ENCODE peak calls at places on chromosomes 1 and 21, in seven cellular contexts. One of them, this sample, is unnamed.

GRCh38 chr21:45603481-45603880 is 40.0 kb upstream of the PCBP3 start:
- DNase-seq in right cardiac atrium: no peak
- DNase-seq in RWPE2: no peak
- DNase-seq in endodermal cell: no peak
- DNase-seq in tibial artery: no peak
- DNase-seq in HCT116: no peak
- DNase-seq in GM23338: no peak
- DNase-seq in this sample: no peak

GRCh38 chr1:229003233-229004031 is 267.5 kb upstream of the RAB4A start:
- DNase-seq in right cardiac atrium: peak
- DNase-seq in RWPE2: no peak
- DNase-seq in endodermal cell: no peak
- DNase-seq in tibial artery: peak
- DNase-seq in HCT116: no peak
- DNase-seq in GM23338: peak
- DNase-seq in this sample: peak

GRCh38 chr1:233343262-233343661 is 15.7 kb downstream of the MAP3K21 start:
- DNase-seq in right cardiac atrium: no peak
- DNase-seq in RWPE2: no peak
- DNase-seq in endodermal cell: no peak
- DNase-seq in tibial artery: no peak
- DNase-seq in HCT116: no peak
- DNase-seq in GM23338: no peak
- DNase-seq in this sample: no peak

GRCh38 chr1:243253211-243253926 is 1.7 kb downstream of the CEP170 start:
- DNase-seq in right cardiac atrium: no peak
- DNase-seq in RWPE2: no peak
- DNase-seq in endodermal cell: no peak
- DNase-seq in tibial artery: no peak
- DNase-seq in HCT116: no peak
- DNase-seq in GM23338: no peak
- DNase-seq in this sample: no peak

GRCh38 chr21:27648560-27648959 is 681.7 kb upstream of the ADAMTS5 start:
- DNase-seq in right cardiac atrium: no peak
- DNase-seq in RWPE2: no peak
- DNase-seq in endodermal cell: no peak
- DNase-seq in tibial artery: no peak
- DNase-seq in HCT116: no peak
- DNase-seq in GM23338: no peak
- DNase-seq in this sample: no peak

GRCh38 chr1:23930861-23931471 is 17.8 kb upstream of the CNR2 start:
- DNase-seq in right cardiac atrium: no peak
- DNase-seq in RWPE2: no peak
- DNase-seq in endodermal cell: no peak
- DNase-seq in tibial artery: no peak
- DNase-seq in HCT116: no peak
- DNase-seq in GM23338: no peak
- DNase-seq in this sample: no peak

GRCh38 chr1:20702416-20702815 is 15.4 kb downstream of the KIF17 start:
- DNase-seq in right cardiac atrium: no peak
- DNase-seq in RWPE2: no peak
- DNase-seq in endodermal cell: no peak
- DNase-seq in tibial artery: no peak
- DNase-seq in HCT116: no peak
- DNase-seq in GM23338: no peak
- DNase-seq in this sample: no peak

GRCh38 chr1:27109103-27109822 is 45.7 kb downstream of the SLC9A1 start:
- DNase-seq in right cardiac atrium: peak
- DNase-seq in RWPE2: no peak
- DNase-seq in endodermal cell: peak
- DNase-seq in tibial artery: no peak
- DNase-seq in HCT116: peak
- DNase-seq in GM23338: peak
- DNase-seq in this sample: no peak

GRCh38 chr21:42862774-42863503 is 16.4 kb downstream of the WDR4 start:
- DNase-seq in right cardiac atrium: peak
- DNase-seq in RWPE2: no peak
- DNase-seq in endodermal cell: peak
- DNase-seq in tibial artery: no peak
- DNase-seq in HCT116: no peak
- DNase-seq in GM23338: peak
- DNase-seq in this sample: no peak

GRCh38 chr21:45228171-45228641 is 59.5 kb downstream of the POFUT2 start:
- DNase-seq in right cardiac atrium: no peak
- DNase-seq in RWPE2: no peak
- DNase-seq in endodermal cell: no peak
- DNase-seq in tibial artery: no peak
- DNase-seq in HCT116: peak
- DNase-seq in GM23338: no peak
- DNase-seq in this sample: no peak

GRCh38 chr1:160124709-160125478 is 9.3 kb downstream of the ATP1A2 start:
- DNase-seq in right cardiac atrium: no peak
- DNase-seq in RWPE2: no peak
- DNase-seq in endodermal cell: peak
- DNase-seq in tibial artery: no peak
- DNase-seq in HCT116: peak
- DNase-seq in GM23338: no peak
- DNase-seq in this sample: no peak

GRCh38 chr1:33762099-33762830 is 101.6 kb upstream of the HMGB4 start:
- DNase-seq in right cardiac atrium: peak
- DNase-seq in RWPE2: no peak
- DNase-seq in endodermal cell: peak
- DNase-seq in tibial artery: no peak
- DNase-seq in HCT116: no peak
- DNase-seq in GM23338: no peak
- DNase-seq in this sample: no peak

GRCh38 chr1:95117207-95118018 is at the start of gene TLCD4:
- DNase-seq in right cardiac atrium: peak
- DNase-seq in RWPE2: peak
- DNase-seq in endodermal cell: peak
- DNase-seq in tibial artery: peak
- DNase-seq in HCT116: peak
- DNase-seq in GM23338: peak
- DNase-seq in this sample: no peak

GRCh38 chr1:31954607-31955283 is 16.6 kb upstream of the PTP4A2 start:
- DNase-seq in right cardiac atrium: peak
- DNase-seq in RWPE2: peak
- DNase-seq in endodermal cell: peak
- DNase-seq in tibial artery: peak
- DNase-seq in HCT116: peak
- DNase-seq in GM23338: no peak
- DNase-seq in this sample: no peak

GRCh38 chr21:28393279-28393678 is 599.4 kb downstream of the LTN1 start:
- DNase-seq in right cardiac atrium: no peak
- DNase-seq in RWPE2: peak
- DNase-seq in endodermal cell: no peak
- DNase-seq in tibial artery: no peak
- DNase-seq in HCT116: no peak
- DNase-seq in GM23338: peak
- DNase-seq in this sample: no peak

GRCh38 chr1:158045639-158046038 is 52.2 kb downstream of the KIRREL1 start:
- DNase-seq in right cardiac atrium: no peak
- DNase-seq in RWPE2: no peak
- DNase-seq in endodermal cell: peak
- DNase-seq in tibial artery: no peak
- DNase-seq in HCT116: no peak
- DNase-seq in GM23338: peak
- DNase-seq in this sample: no peak

GRCh38 chr1:59155326-59155725 is 141.6 kb upstream of the FGGY start:
- DNase-seq in right cardiac atrium: no peak
- DNase-seq in RWPE2: no peak
- DNase-seq in endodermal cell: no peak
- DNase-seq in tibial artery: no peak
- DNase-seq in HCT116: no peak
- DNase-seq in GM23338: no peak
- DNase-seq in this sample: no peak
- H3K27ac ChIP-seq in right cardiac atrium: peak
- H3K27ac ChIP-seq in RWPE2: no peak
- H3K27ac ChIP-seq in endodermal cell: no peak
- H3K27ac ChIP-seq in tibial artery: peak
- H3K27ac ChIP-seq in HCT116: no peak
- H3K27ac ChIP-seq in GM23338: no peak
- H3K27ac ChIP-seq in this sample: no peak

GRCh38 chr1:39655578-39656268 is 16.2 kb downstream of the NT5C1A start:
- DNase-seq in right cardiac atrium: peak
- DNase-seq in RWPE2: no peak
- DNase-seq in endodermal cell: no peak
- DNase-seq in tibial artery: no peak
- DNase-seq in HCT116: no peak
- DNase-seq in GM23338: no peak
- DNase-seq in this sample: no peak

GRCh38 chr1:39653546-39654031 is 14.1 kb upstream of the HEYL start:
- DNase-seq in right cardiac atrium: peak
- DNase-seq in RWPE2: no peak
- DNase-seq in endodermal cell: peak
- DNase-seq in tibial artery: peak
- DNase-seq in HCT116: peak
- DNase-seq in GM23338: peak
- DNase-seq in this sample: peak

GRCh38 chr1:39656416-39656815 is 15.5 kb downstream of the NT5C1A start:
- DNase-seq in right cardiac atrium: no peak
- DNase-seq in RWPE2: no peak
- DNase-seq in endodermal cell: no peak
- DNase-seq in tibial artery: no peak
- DNase-seq in HCT116: no peak
- DNase-seq in GM23338: no peak
- DNase-seq in this sample: no peak

GRCh38 chr1:39652534-39652933 is 13.1 kb upstream of the HEYL start:
- DNase-seq in right cardiac atrium: no peak
- DNase-seq in RWPE2: no peak
- DNase-seq in endodermal cell: no peak
- DNase-seq in tibial artery: no peak
- DNase-seq in HCT116: no peak
- DNase-seq in GM23338: no peak
- DNase-seq in this sample: no peak

DNA sequence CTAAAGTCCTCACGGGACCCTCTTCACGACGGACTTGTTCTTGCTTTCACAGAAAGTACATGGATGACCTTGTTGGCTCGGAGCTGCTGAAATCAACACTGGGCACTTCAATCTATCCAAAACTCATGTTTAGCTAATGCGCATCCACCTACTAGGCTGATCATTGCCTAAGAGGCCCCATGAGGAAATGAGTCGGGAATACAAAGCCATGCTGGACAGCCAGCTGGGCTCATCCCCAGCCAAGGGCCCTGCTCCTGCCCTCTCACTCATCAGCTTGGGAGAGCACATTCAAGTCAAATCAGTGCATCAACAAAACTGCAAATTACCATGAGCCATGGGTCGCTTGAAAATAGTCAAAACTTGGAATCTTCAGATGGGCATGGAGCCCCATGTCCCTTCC is 14.8 kb upstream of the HEYL start:
- DNase-seq in right cardiac atrium: no peak
- DNase-seq in RWPE2: no peak
- DNase-seq in endodermal cell: no peak
- DNase-seq in tibial artery: no peak
- DNase-seq in HCT116: no peak
- DNase-seq in GM23338: no peak
- DNase-seq in this sample: no peak
- H3K27ac ChIP-seq in right cardiac atrium: no peak
- H3K27ac ChIP-seq in RWPE2: no peak
- H3K27ac ChIP-seq in endodermal cell: no peak
- H3K27ac ChIP-seq in tibial artery: no peak
- H3K27ac ChIP-seq in HCT116: no peak
- H3K27ac ChIP-seq in GM23338: no peak
- H3K27ac ChIP-seq in this sample: no peak

GRCh38 chr1:30762152-30762930 is 4.8 kb upstream of the LAPTM5 start:
- DNase-seq in right cardiac atrium: no peak
- DNase-seq in RWPE2: no peak
- DNase-seq in endodermal cell: no peak
- DNase-seq in tibial artery: no peak
- DNase-seq in HCT116: no peak
- DNase-seq in GM23338: no peak
- DNase-seq in this sample: no peak

GRCh38 chr1:30762931-30763653 is 5.5 kb upstream of the LAPTM5 start:
- DNase-seq in right cardiac atrium: no peak
- DNase-seq in RWPE2: no peak
- DNase-seq in endodermal cell: no peak
- DNase-seq in tibial artery: no peak
- DNase-seq in HCT116: no peak
- DNase-seq in GM23338: no peak
- DNase-seq in this sample: no peak

GRCh38 chr1:30764939-30765582 is 7.5 kb upstream of the LAPTM5 start:
- DNase-seq in right cardiac atrium: no peak
- DNase-seq in RWPE2: no peak
- DNase-seq in endodermal cell: no peak
- DNase-seq in tibial artery: no peak
- DNase-seq in HCT116: no peak
- DNase-seq in GM23338: no peak
- DNase-seq in this sample: no peak

GRCh38 chr1:30764396-30764795 is 6.8 kb upstream of the LAPTM5 start:
- DNase-seq in right cardiac atrium: no peak
- DNase-seq in RWPE2: no peak
- DNase-seq in endodermal cell: no peak
- DNase-seq in tibial artery: no peak
- DNase-seq in HCT116: no peak
- DNase-seq in GM23338: no peak
- DNase-seq in this sample: no peak

DNA sequence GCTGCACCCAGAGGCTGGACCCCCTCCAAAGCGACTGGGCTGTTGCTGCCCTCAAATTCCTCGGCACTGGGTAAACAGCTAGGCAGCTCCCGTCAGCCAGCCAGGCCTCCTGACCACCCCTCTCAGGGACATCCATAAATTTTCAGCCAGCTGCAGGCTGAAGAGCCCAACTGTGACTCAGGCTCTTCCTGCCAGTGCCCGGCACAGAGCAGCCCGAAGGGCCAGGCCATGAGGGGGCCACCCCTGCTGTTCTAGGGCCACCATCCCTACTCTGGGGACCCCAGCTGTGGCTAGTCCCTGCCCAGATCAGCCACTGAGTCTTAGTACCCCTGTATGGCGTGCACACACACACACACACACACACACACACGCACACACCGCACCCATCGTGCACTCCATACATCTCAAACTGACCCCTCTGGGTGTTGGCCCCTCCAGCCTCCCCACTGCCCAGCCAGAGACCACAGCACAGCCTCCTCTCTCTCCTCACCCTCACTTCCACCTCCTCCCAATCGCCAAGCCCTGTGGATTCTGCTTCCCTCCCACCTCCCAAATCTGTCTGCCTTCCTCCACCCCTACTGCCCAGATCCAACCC is 6.2 kb upstream of the LAPTM5 start:
- DNase-seq in right cardiac atrium: no peak
- DNase-seq in RWPE2: no peak
- DNase-seq in endodermal cell: no peak
- DNase-seq in tibial artery: peak
- DNase-seq in HCT116: no peak
- DNase-seq in GM23338: no peak
- DNase-seq in this sample: no peak
- H3K27ac ChIP-seq in right cardiac atrium: no peak
- H3K27ac ChIP-seq in RWPE2: no peak
- H3K27ac ChIP-seq in endodermal cell: no peak
- H3K27ac ChIP-seq in tibial artery: peak
- H3K27ac ChIP-seq in HCT116: no peak
- H3K27ac ChIP-seq in GM23338: no peak
- H3K27ac ChIP-seq in this sample: peak

DNA sequence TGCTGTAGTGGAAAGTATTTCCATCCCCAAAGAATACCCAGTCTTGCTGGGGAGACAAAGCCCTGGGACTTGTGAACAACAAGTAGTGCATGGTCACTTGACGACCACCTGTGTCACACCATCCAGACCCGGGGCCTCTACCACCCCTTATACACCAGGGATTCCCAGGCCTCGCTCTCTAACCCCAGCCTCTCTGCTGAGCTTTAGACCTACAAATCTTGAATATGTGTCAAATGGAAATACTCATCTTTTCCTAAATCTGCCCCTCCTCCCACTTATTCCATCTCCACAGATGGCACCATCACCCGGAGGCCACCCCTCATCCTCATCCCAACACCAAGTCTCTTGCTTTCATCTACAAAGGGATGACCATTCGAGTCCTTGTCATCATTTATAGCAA is 875 bp upstream of the RNASEL start:
- DNase-seq in right cardiac atrium: no peak
- DNase-seq in RWPE2: no peak
- DNase-seq in endodermal cell: no peak
- DNase-seq in tibial artery: no peak
- DNase-seq in HCT116: no peak
- DNase-seq in GM23338: no peak
- DNase-seq in this sample: no peak
- H3K27ac ChIP-seq in right cardiac atrium: no peak
- H3K27ac ChIP-seq in RWPE2: no peak
- H3K27ac ChIP-seq in endodermal cell: no peak
- H3K27ac ChIP-seq in tibial artery: no peak
- H3K27ac ChIP-seq in HCT116: no peak
- H3K27ac ChIP-seq in GM23338: no peak
- H3K27ac ChIP-seq in this sample: no peak

This sample was measured in substantia nigra.